ENCODE peak calls at places on chromosomes 12 and 14, in seven cellular contexts. N is left cardiac atrium, P is SK-MEL-5, A is Ammon's horn, W is HEK293T, X is HFFc6, C is GM10248. D is an unnamed sample.

GRCh38 chr14:91354979-91355685 is 62.5 kb downstream of the CCDC88C start:
- DNase-seq in N (no peak), P (peak), A (no peak), W (peak), X (no peak), C (peak), D (no peak)

GRCh38 chr12:25054783-25055144 is 105.9 kb upstream of the BCAT1 start:
- DNase-seq in N (no peak), P (no peak), A (no peak), W (no peak), X (no peak), C (no peak), D (no peak)

GRCh38 chr14:75522224-75522764 is at the start of gene BATF:
- DNase-seq in N (no peak), P (no peak), A (peak), W (no peak), X (no peak), C (peak), D (no peak)

GRCh38 chr12:57229041-57229633 is 374 bp upstream of the SHMT2 start:
- DNase-seq in N (no peak), P (peak), A (no peak), W (no peak), X (no peak), C (no peak), D (no peak)

GRCh38 chr12:105812356-105812755 is 326.4 kb downstream of the NUAK1 start:
- DNase-seq in N (no peak), P (no peak), A (peak), W (no peak), X (no peak), C (no peak), D (no peak)

GRCh38 chr14:29681308-29681707 is 246.3 kb downstream of the PRKD1 start:
- DNase-seq in N (no peak), P (peak), A (no peak), W (no peak), X (no peak), C (no peak), D (no peak)

GRCh38 chr12:110585231-110585799 is 2.2 kb upstream of the PPTC7 start:
- DNase-seq in N (no peak), P (peak), A (peak), W (no peak), X (peak), C (no peak), D (no peak)

GRCh38 chr12:92396647-92397258 is 251.1 kb upstream of the BTG1 start:
- DNase-seq in N (no peak), P (peak), A (no peak), W (no peak), X (peak), C (no peak), D (no peak)

GRCh38 chr14:54577977-54578376 is 11.0 kb downstream of the SAMD4A start:
- DNase-seq in N (no peak), P (no peak), A (no peak), W (no peak), X (no peak), C (no peak), D (no peak)

GRCh38 chr12:1171657-1172056 is 180.6 kb downstream of the ERC1 start:
- DNase-seq in N (no peak), P (no peak), A (no peak), W (peak), X (no peak), C (no peak), D (no peak)

GRCh38 chr12:12723681-12724420 is 6.7 kb downstream of the CDKN1B start:
- DNase-seq in N (peak), P (no peak), A (peak), W (no peak), X (no peak), C (no peak), D (peak)

GRCh38 chr12:11765817-11766794 is 116.6 kb downstream of the ETV6 start:
- DNase-seq in N (peak), P (no peak), A (peak), W (no peak), X (peak), C (peak), D (no peak)

GRCh38 chr14:64830961-64831360 is 48.7 kb downstream of the SPTB start:
- DNase-seq in N (no peak), P (no peak), A (no peak), W (no peak), X (no peak), C (no peak), D (no peak)

GRCh38 chr14:94617366-94617941 is 5.3 kb downstream of the SERPINA3 start:
- DNase-seq in N (no peak), P (no peak), A (no peak), W (no peak), X (no peak), C (no peak), D (no peak)

GRCh38 chr12:91551927-91552326 is 369.3 kb upstream of the DCN start:
- DNase-seq in N (peak), P (no peak), A (peak), W (no peak), X (no peak), C (no peak), D (peak)

GRCh38 chr14:52875707-52876106 is 75.1 kb downstream of the FERMT2 start:
- DNase-seq in N (no peak), P (no peak), A (no peak), W (no peak), X (no peak), C (no peak), D (no peak)

GRCh38 chr14:92400579-92401444 is 77.8 kb downstream of the SLC24A4 start:
- DNase-seq in N (no peak), P (no peak), A (peak), W (no peak), X (no peak), C (peak), D (no peak)

GRCh38 chr12:12609692-12610091 is 2.0 kb upstream of the CREBL2 start:
- DNase-seq in N (no peak), P (no peak), A (no peak), W (no peak), X (no peak), C (no peak), D (no peak)

GRCh38 chr14:52706286-52706685 is 714 bp upstream of the PSMC6 start:
- DNase-seq in N (no peak), P (no peak), A (no peak), W (no peak), X (no peak), C (peak), D (no peak)

GRCh38 chr12:103824845-103825244 is 16.2 kb downstream of the NT5DC3 start:
- DNase-seq in N (no peak), P (no peak), A (no peak), W (no peak), X (no peak), C (no peak), D (no peak)

GRCh38 chr14:69712217-69712565 is 54.8 kb upstream of the SRSF5 start:
- DNase-seq in N (no peak), P (no peak), A (no peak), W (no peak), X (no peak), C (no peak), D (no peak)